ENCODE peak calls at places on chromosomes 3 and 15, in six cellular contexts. P is GM10248, K is WERI-Rb-1, M is right lobe of liver, N is endothelial cell, D is epithelial cell of proximal tubule. W is an unnamed sample.

GRCh38 chr15:56894601-56895000 is 23.8 kb upstream of the TCF12 start:
- DNase-seq in D (no peak), M (no peak), P (no peak), K (no peak), N (no peak), W (no peak)

GRCh38 chr3:136906725-136907124 is 44.7 kb downstream of the NCK1 start:
- DNase-seq in K (no peak), N (no peak), P (no peak), D (no peak), M (no peak), W (no peak)

GRCh38 chr3:123535580-123535979 is 49.3 kb downstream of the HACD2 start:
- DNase-seq in K (no peak), P (no peak), M (no peak), D (peak), N (no peak), W (no peak)

GRCh38 chr3:182829761-182830405 is 36.6 kb downstream of the ATP11B start:
- DNase-seq in N (no peak), K (no peak), M (no peak), D (no peak), P (no peak), W (no peak)

GRCh38 chr3:184620101-184620798 is 58.7 kb downstream of the EPHB3 start:
- DNase-seq in K (no peak), M (no peak), P (no peak), N (no peak), D (no peak), W (peak)

GRCh38 chr3:45272828-45273470 is 46.9 kb upstream of the TMEM158 start:
- DNase-seq in K (no peak), D (no peak), M (no peak), P (no peak), N (no peak), W (no peak)

GRCh38 chr3:109572298-109572697 is 235.0 kb upstream of the DPPA4 start:
- DNase-seq in P (no peak), N (no peak), D (no peak), M (no peak), K (no peak), W (no peak)

GRCh38 chr3:126959921-126960603 is 22.9 kb upstream of the PLXNA1 start:
- DNase-seq in K (no peak), N (peak), D (no peak), M (peak), P (no peak), W (no peak)

GRCh38 chr3:7392206-7392605 is 531.3 kb downstream of the GRM7 start:
- DNase-seq in M (no peak), N (no peak), D (no peak), P (no peak), K (no peak), W (no peak)

GRCh38 chr3:11558002-11558401 is 85.7 kb downstream of the VGLL4 start:
- DNase-seq in K (no peak), N (no peak), D (no peak), P (no peak), M (no peak), W (no peak)

GRCh38 chr3:188635258-188636038 is 481.5 kb downstream of the LPP start:
- DNase-seq in D (no peak), M (no peak), P (no peak), K (no peak), N (no peak), W (no peak)

GRCh38 chr3:1696654-1697275 is 401.9 kb upstream of the CNTN4 start:
- DNase-seq in M (no peak), K (no peak), P (no peak), D (no peak), N (no peak), W (no peak)

GRCh38 chr15:40785814-40786213 is 16.0 kb downstream of the C15orf62 start:
- DNase-seq in P (no peak), M (no peak), D (no peak), N (no peak), K (no peak), W (no peak)

GRCh38 chr3:30443756-30444673 is 162.4 kb upstream of the TGFBR2 start:
- DNase-seq in D (no peak), M (no peak), P (no peak), K (no peak), N (no peak), W (no peak)

GRCh38 chr3:190424478-190425439 is 24.9 kb downstream of the TMEM207 start:
- DNase-seq in M (peak), D (peak), N (peak), P (peak), K (no peak), W (no peak)

GRCh38 chr3:121295453-121295852 is 250.3 kb downstream of the POLQ start:
- DNase-seq in D (no peak), K (no peak), M (no peak), P (no peak), N (no peak), W (no peak)

GRCh38 chr3:140166908-140167599 is 232.1 kb downstream of the CLSTN2 start:
- DNase-seq in M (no peak), K (no peak), P (no peak), D (no peak), N (no peak), W (no peak)

GRCh38 chr3:177145954-177146353 is 51.3 kb downstream of the TBL1XR1 start:
- DNase-seq in N (no peak), P (no peak), M (no peak), K (no peak), D (no peak), W (no peak)

GRCh38 chr3:190644766-190645165 is 130.9 kb downstream of the IL1RAP start:
- DNase-seq in M (no peak), K (no peak), N (no peak), D (no peak), P (no peak), W (no peak)

GRCh38 chr3:111338059-111338698 is 203.8 kb upstream of the CD96 start:
- DNase-seq in N (peak), K (peak), P (peak), D (peak), M (peak), W (no peak)

GRCh38 chr3:170437696-170438407 is 19.2 kb downstream of the CLDN11 start:
- DNase-seq in K (no peak), M (no peak), D (no peak), P (no peak), N (no peak), W (no peak)

GRCh38 chr3:39718674-39719595 is 90.5 kb upstream of the MYRIP start:
- DNase-seq in P (no peak), K (no peak), D (no peak), N (no peak), M (no peak), W (no peak)

GRCh38 chr3:84967767-84968581 is 9.2 kb downstream of the CADM2 start:
- DNase-seq in K (no peak), D (no peak), M (no peak), P (no peak), N (no peak), W (no peak)

GRCh38 chr3:32147935-32148334 is 41.5 kb downstream of the GPD1L start:
- DNase-seq in K (no peak), M (no peak), D (no peak), N (no peak), P (no peak), W (no peak)

GRCh38 chr3:31699309-31699953 is 166.7 kb downstream of the STT3B start:
- DNase-seq in M (no peak), K (no peak), N (no peak), D (peak), P (no peak), W (no peak)

DNA sequence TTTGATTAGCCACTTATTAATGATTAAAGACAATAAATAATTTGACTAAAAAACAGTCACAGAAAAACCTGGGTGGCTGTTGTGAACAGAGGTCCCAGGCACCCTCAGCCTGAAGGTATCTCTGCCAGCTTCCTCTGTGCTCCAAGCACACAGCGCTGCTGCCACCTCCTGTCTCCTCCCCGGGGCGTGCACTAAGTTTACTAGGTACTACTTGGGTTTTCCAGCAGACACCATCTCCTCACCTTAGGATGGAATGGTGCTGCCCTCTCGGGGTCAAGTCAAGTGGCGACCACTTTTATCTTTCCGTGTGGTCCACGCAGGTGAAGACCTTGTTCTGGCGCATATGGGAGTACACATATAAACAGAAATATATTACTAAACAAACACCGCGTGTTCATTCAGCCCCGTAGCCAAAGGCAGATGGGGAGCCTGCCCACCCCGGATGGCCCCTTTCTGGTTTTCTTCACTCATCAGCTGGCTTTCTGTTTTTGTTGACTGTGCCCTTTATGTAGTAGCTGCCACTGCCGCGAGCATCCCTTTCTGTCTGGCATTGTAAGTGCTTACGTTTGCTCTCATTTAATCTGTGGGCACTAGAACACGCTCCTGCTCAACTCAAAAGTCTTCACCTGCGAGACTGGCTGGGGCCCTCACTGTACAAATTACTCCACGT is 128.0 kb downstream of the LRIG1 start:
- DNase-seq in D (no peak), K (peak), M (peak), P (no peak), N (peak), W (no peak)
- TF ChIP-seq CTCF in D (peak), K (peak), M (peak), P (peak), N (no peak), W (no peak)

GRCh38 chr3:113255854-113256615 is 44.7 kb downstream of the BOC start:
- DNase-seq in K (no peak), N (no peak), D (no peak), P (no peak), M (no peak), W (no peak)

GRCh38 chr3:113255100-113255853 is 43.9 kb downstream of the BOC start:
- DNase-seq in N (no peak), P (no peak), M (no peak), D (no peak), K (no peak), W (no peak)

GRCh38 chr3:113260980-113261920 is 49.9 kb downstream of the BOC start:
- DNase-seq in P (no peak), K (no peak), N (no peak), D (no peak), M (no peak), W (no peak)

GRCh38 chr3:113261996-113262665 is 50.8 kb downstream of the BOC start:
- DNase-seq in K (no peak), P (no peak), N (no peak), D (no peak), M (no peak), W (no peak)

DNA sequence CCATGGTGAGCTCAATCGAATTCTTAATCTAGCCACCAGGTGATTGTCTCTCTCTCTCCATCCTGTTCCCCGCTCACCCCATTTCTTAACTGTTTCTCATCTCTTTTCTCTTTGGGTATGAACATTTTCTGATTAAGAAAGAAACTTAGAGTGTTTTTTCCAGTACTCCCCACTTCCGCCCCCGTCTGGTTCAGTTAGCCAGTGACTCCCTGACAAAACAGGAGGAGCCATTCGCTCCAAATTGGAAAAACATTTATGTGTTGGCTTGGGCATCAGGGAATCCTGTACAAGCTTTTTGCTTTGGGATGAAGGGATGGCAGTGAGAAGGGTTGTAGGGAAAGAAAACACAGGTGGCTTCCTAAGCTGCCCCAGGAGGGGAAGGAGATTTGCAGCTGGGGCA is 47.0 kb downstream of the BOC start:
- DNase-seq in P (no peak), K (no peak), N (no peak), M (no peak), D (no peak), W (no peak)
- TF ChIP-seq CTCF in P (no peak), K (no peak), N (no peak), M (no peak), D (no peak), W (no peak)

GRCh38 chr3:161510510-161511260 is 14.1 kb downstream of the OTOL1 start:
- DNase-seq in K (peak), N (no peak), M (no peak), P (no peak), D (no peak), W (no peak)

GRCh38 chr3:161503271-161503670 is 6.7 kb downstream of the OTOL1 start:
- DNase-seq in M (no peak), P (no peak), D (no peak), N (no peak), K (no peak), W (no peak)

DNA sequence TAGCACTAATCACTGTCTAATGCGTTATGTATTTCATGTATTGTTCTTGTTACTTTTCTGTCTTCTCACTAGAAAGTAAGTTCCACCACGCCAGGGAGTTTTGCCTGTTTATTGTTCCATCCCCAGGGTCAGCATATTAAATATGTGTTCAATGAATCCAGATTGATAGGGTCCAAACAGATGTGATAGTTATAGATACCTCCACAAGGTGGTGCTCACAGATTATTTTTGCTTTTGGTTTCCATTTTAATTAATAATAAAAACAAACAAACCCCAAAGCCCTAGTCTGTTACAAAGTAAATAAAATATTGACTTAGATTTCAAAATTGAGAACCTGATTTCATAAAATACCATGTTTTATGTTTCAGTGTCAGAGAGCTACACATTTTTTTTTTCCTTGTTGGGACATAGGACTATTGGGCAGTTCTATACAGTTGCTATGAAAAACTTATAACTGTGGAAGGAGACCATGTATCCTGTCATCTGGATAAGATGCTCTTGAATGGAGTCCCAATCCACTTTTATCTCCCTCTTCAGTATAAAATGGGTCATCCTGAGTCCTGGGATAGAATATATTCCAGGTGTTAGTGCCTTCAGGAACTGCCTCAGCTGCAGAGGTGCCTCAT is 12.4 kb downstream of the OTOL1 start:
- DNase-seq in D (no peak), M (no peak), K (no peak), N (no peak), P (peak), W (no peak)
- TF ChIP-seq CTCF in D (peak), M (peak), K (peak), N (peak), P (peak), W (peak)

DNA sequence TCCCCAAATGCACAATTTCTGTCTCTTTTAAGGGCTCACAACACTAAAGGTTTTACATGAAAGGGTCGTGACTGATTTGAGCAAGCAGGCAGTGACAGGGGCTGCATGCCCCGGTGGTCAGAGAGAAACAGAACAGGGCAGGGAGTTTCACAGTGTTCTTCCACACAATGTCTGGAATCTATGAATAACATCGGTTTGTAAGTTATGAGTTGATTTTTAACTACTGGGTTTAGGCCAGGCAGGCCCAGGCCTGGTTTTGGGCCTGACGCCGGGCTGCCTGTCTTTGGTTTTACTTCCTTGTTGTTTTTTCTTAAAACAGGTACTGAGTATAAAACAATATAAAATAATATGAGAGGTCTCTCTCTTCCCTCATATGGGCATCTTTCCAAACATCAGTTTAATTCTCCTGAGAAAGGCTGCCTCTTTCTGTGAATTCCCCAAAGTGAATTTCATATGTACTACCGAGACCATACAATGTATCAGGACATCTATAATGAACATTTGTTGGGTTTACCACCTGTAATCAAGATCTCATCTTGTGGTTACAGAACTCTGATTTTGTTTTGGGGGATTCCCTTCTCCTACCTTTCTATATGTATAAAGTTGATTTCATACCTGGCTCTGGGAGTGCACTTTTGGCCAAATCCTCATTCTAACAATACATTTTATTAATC is 74.4 kb downstream of the CD200 start:
- DNase-seq in M (no peak), D (no peak), K (no peak), P (no peak), N (no peak), W (no peak)
- TF ChIP-seq CTCF in M (no peak), D (no peak), K (no peak), P (no peak), N (no peak), W (no peak)

DNA sequence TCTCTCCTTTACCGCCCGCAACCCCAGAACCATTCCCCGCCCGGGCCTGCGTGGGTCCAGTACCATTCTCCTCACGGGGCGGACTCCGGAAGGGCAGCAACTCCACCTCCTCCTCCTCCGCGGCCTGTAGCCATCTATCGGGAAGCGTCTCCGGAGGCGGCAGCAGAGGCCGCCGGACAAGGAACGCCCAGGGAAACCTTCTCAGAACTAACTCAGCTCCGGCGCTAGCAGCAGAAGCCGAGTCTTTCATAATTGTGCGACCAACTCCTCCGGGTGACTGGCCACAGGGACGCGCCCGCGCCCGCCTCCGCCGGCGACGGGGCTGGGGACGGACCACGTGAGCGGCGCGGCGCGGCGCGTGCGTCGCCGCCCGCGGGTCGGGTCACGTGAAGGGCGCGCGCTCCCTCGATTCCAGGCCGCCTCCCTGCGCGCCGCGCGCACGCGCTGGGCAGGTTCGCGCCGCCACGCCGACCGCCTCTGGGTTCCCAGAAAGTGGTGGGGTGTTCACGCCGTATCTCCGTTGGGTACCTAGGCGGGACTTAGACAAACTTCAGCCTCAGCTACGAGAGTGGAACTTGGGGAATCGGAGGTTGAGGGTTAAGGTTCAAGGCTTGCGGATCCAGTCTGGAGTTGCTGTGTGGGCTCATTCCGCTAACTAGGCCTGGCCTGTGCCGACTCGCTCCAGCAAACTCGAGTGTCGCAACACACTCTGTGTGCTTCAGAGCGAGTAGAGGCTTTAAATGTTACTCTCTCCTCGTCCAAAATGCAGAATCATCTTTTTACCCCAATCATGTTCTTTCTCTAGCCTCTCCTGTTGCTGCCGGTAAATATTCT is at the start of gene TRPM7:
- DNase-seq in P (peak), K (peak), M (peak), N (peak), D (peak), W (peak)
- TF ChIP-seq CTCF in P (no peak), K (no peak), M (no peak), N (no peak), D (peak), W (no peak)